ENCODE peak calls at places on chromosomes 1 and 21, in five cellular contexts. B is CD4-positive, CD25-positive, alpha-beta regulatory T cell; E is cardiac muscle cell; M is K562; P is NT2/D1. I is an unnamed sample. For H3K4me1, the result is how much of the 10 kb centered on the place peaks cover.

GRCh38 chr1:44677201-44677520 is 2.6 kb downstream of the ARMH1 start:
- DNase-seq in P (no peak), B (no peak), M (peak), E (peak), I (no peak)

GRCh38 chr1:25814688-25815087 is 5.1 kb upstream of the MTFR1L start:
- DNase-seq in M (no peak), P (no peak), B (no peak), E (no peak), I (peak)

GRCh38 chr1:186923434-186923833 is 94.7 kb downstream of the PLA2G4A start:
- DNase-seq in E (no peak), B (no peak), M (no peak), P (no peak), I (no peak)

GRCh38 chr1:246659594-246660140 is 64.5 kb upstream of the SCCPDH start:
- DNase-seq in M (no peak), B (no peak), E (no peak), P (no peak), I (no peak)

GRCh38 chr1:11719313-11720032 is 16.5 kb upstream of the AGTRAP start:
- DNase-seq in E (peak), B (peak), M (peak), P (no peak), I (peak)

GRCh38 chr1:193402977-193403376 is 216.6 kb upstream of the B3GALT2 start:
- DNase-seq in M (no peak), P (no peak), E (no peak), B (no peak), I (no peak)

GRCh38 chr1:40143891-40144575 is 17.2 kb upstream of the RLF start:
- DNase-seq in E (peak), B (peak), M (peak), P (peak), I (no peak)

GRCh38 chr1:109541102-109541501 is 1.4 kb downstream of the GPR61 start:
- DNase-seq in B (no peak), M (no peak), P (no peak), E (no peak), I (no peak)

GRCh38 chr1:240352769-240353168 is 259.2 kb downstream of the GREM2 start:
- DNase-seq in P (no peak), B (no peak), E (peak), M (no peak), I (no peak)

GRCh38 chr21:42233067-42233981 is 14.4 kb downstream of the ABCG1 start:
- DNase-seq in E (peak), B (peak), M (peak), P (no peak), I (peak)

GRCh38 chr1:101566883-101567538 is 330.2 kb downstream of the S1PR1 start:
- DNase-seq in P (no peak), M (no peak), B (no peak), E (no peak), I (no peak)

GRCh38 chr1:24928631-24929090 is 1.4 kb downstream of the RUNX3 start:
- DNase-seq in M (no peak), B (peak), E (no peak), P (no peak), I (no peak)

GRCh38 chr1:34163792-34164509 is 1.1 kb downstream of the CSMD2 start:
- DNase-seq in P (no peak), B (no peak), E (peak), M (no peak), I (no peak)

GRCh38 chr1:70284366-70284765 is 63.2 kb downstream of the SRSF11 start:
- DNase-seq in E (no peak), P (no peak), M (no peak), B (no peak), I (no peak)

GRCh38 chr1:41843378-41843777 is 75.3 kb downstream of the HIVEP3 start:
- DNase-seq in P (no peak), M (no peak), E (peak), B (no peak), I (no peak)

GRCh38 chr1:209622841-209623829 is 29.1 kb downstream of the LAMB3 start:
- DNase-seq in E (no peak), B (no peak), M (no peak), P (no peak), I (no peak)

GRCh38 chr1:151475175-151475574 is 15.9 kb upstream of the POGZ start:
- DNase-seq in P (no peak), M (no peak), E (no peak), B (no peak), I (no peak)

GRCh38 chr21:32520885-32521735 is 64.2 kb downstream of the TCP10L start:
- DNase-seq in P (no peak), B (no peak), E (peak), M (peak), I (peak)

GRCh38 chr1:33738536-33738935 is 125.3 kb upstream of the HMGB4 start:
- DNase-seq in P (no peak), E (no peak), B (no peak), M (no peak), I (no peak)

GRCh38 chr1:41833519-41834000 is 85.2 kb downstream of the HIVEP3 start:
- DNase-seq in E (no peak), M (peak), B (no peak), P (no peak), I (no peak)

GRCh38 chr1:226654046-226654445 is 85.0 kb downstream of the ITPKB start:
- DNase-seq in E (peak), B (no peak), P (peak), M (no peak), I (peak)

GRCh38 chr1:38213720-38214367 is 167.3 kb upstream of the POU3F1 start:
- DNase-seq in B (no peak), P (no peak), M (peak), E (no peak), I (no peak)

GRCh38 chr1:59486595-59486994 is 189.7 kb downstream of the FGGY start:
- DNase-seq in P (no peak), B (no peak), M (no peak), E (peak), I (no peak)

GRCh38 chr1:116020668-116021272 is 44.5 kb downstream of the SLC22A15 start:
- DNase-seq in P (peak), E (peak), B (no peak), M (peak), I (no peak)

GRCh38 chr1:219313961-219314360 is 140.3 kb downstream of the LYPLAL1 start:
- DNase-seq in B (no peak), E (no peak), P (no peak), M (no peak), I (no peak)

GRCh38 chr1:196951711-196952394 is 8.3 kb downstream of the CFHR2 start:
- DNase-seq in B (no peak), E (peak), M (no peak), P (no peak), I (no peak)

GRCh38 chr1:116878804-116879477 is 30.8 kb upstream of the PTGFRN start:
- DNase-seq in M (peak), E (peak), B (no peak), P (no peak), I (no peak)

GRCh38 chr1:114032271-114033218 is 53.3 kb downstream of the OLFML3 start:
- DNase-seq in P (no peak), E (peak), B (no peak), M (no peak), I (no peak)

GRCh38 chr1:174884001-174884400 is 115.7 kb upstream of the CACYBP start:
- DNase-seq in M (no peak), E (no peak), B (no peak), P (no peak), I (no peak)

GRCh38 chr1:110538921-110539320 is 19.9 kb upstream of the KCNA10 start:
- DNase-seq in B (no peak), P (no peak), M (no peak), E (no peak), I (no peak)

GRCh38 chr1:113353581-113353980 is 36.7 kb upstream of the MAGI3 start:
- DNase-seq in B (no peak), M (no peak), E (no peak), P (no peak), I (no peak)

GRCh38 chr1:34013958-34014737 is 150.3 kb downstream of the HMGB4 start:
- DNase-seq in E (peak), M (peak), B (no peak), P (no peak), I (no peak)

GRCh38 chr1:3066826-3067225 is 2.2 kb upstream of the PRDM16 start:
- DNase-seq in B (no peak), E (no peak), M (no peak), P (no peak), I (peak)

GRCh38 chr1:114316204-114316603 is 162.5 kb upstream of the SYT6 start:
- DNase-seq in M (no peak), E (no peak), B (no peak), P (no peak), I (no peak)

GRCh38 chr1:201554167-201554600 is 15.3 kb downstream of the NAV1 start:
- DNase-seq in B (no peak), P (no peak), M (no peak), E (no peak), I (no peak)

GRCh38 chr1:201552941-201553341 is 14.0 kb downstream of the NAV1 start:
- DNase-seq in B (no peak), P (no peak), E (no peak), M (no peak), I (no peak)

GRCh38 chr1:201551877-201552731 is 13.2 kb downstream of the NAV1 start:
- DNase-seq in B (no peak), P (no peak), M (peak), E (peak), I (no peak)

GRCh38 chr1:201554789-201555592 is 16.1 kb downstream of the NAV1 start:
- DNase-seq in E (no peak), P (no peak), B (no peak), M (no peak), I (no peak)

DNA sequence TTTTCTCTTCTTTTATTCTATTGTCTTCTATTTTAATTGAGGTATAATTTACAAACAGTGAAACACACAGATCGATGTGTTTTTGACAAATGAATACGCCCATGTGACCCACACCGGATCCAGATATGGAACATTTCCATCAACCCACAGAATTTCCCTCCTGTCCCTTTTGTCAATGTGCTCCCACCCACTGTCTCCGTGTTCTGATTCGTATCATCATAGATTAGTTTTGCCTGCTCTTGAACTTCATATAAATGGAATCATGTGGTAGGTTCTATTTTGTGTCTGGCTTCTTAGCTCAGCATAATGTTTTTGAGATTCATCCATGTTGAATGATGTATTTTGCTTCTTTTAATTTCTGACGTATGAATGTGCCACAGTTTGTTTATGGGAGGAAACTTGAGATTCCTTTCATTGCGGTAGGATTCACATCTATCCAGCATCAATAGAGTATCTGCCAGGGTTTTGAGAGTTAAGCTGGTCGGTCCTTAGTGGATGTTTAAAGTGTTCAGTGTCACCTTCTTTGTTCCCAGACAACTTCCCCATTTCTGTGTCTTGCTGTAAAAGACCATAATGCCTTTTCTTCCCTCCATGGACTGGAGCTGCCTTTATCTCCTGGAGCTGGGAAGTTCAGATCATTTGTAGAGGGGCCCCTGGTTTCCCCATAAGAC is 14.7 kb downstream of the NAV1 start:
- DNase-seq in E (no peak), M (no peak), B (no peak), P (no peak), I (no peak)
- H3K4me1 ChIP-seq in E (under half), M (under half), B (under half), P (under half), I (under half)

GRCh38 chr1:229223498-229223897 is 47.4 kb upstream of the RAB4A start:
- DNase-seq in E (no peak), B (no peak), M (no peak), P (no peak), I (no peak)
- H3K4me1 ChIP-seq in E (under half), B (under half), M (under half), P (under half), I (under half)

DNA sequence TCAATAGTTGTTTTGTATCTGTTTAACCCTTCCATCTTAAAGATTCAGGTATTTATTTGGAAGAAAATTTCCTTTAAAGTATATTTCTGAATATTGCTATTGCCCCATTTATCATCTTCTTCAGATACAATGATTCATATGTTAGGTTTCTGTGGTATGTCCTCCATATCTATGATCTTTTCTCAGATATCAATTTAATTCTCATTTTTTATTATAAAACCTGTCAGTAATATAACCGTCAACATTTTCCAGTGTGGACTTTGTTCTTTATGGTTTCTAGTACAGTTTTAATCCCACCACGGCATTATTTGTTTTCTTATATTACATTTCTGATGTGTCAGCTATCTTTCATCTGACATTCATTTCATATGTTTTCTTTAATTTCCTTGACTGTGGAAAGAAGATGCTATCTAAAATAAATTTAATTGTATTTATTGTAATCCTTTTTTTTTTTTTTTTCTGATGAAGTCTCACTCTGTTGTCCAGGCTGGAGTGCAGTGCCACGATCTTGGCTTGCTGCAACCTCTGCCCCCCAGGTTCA is 97.8 kb downstream of the PLPPR5 start:
- DNase-seq in E (no peak), M (no peak), P (no peak), B (no peak), I (no peak)
- H3K4me1 ChIP-seq in E (under half), M (under half), P (under half), B (under half), I (under half)

GRCh38 chr1:89519779-89520358 is 4.8 kb upstream of the LRRC8B start:
- DNase-seq in E (peak), P (no peak), M (peak), B (peak), I (no peak)

GRCh38 chr1:89525169-89525855 is 683 bp downstream of the LRRC8B start:
- DNase-seq in M (peak), B (peak), P (no peak), E (peak), I (no peak)

GRCh38 chr1:89527256-89527655 is 2.6 kb downstream of the LRRC8B start:
- DNase-seq in P (no peak), E (no peak), B (no peak), M (no peak), I (no peak)

GRCh38 chr1:89524369-89525168 is at the start of gene LRRC8B:
- DNase-seq in M (peak), B (peak), P (peak), E (peak), I (peak)

GRCh38 chr1:89523597-89524368 is 846 bp upstream of the LRRC8B start:
- DNase-seq in B (peak), P (peak), M (peak), E (peak), I (no peak)
- H3K4me1 ChIP-seq in B (under half), P (under half), M (under half), E (under half), I (under half)

GRCh38 chr1:6033124-6033523 is 12.6 kb upstream of the KCNAB2 start:
- DNase-seq in B (no peak), P (no peak), E (no peak), M (no peak), I (no peak)
- H3K4me1 ChIP-seq in B (half or more), P (under half), E (under half), M (under half), I (under half)

GRCh38 chr1:182625716-182626504 is 21.7 kb upstream of the RGS16 start:
- DNase-seq in E (peak), B (no peak), P (no peak), M (no peak), I (no peak)

GRCh38 chr1:182629674-182630073 is 25.5 kb upstream of the RGS16 start:
- DNase-seq in B (peak), E (no peak), P (no peak), M (no peak), I (no peak)

GRCh38 chr1:182624582-182624981 is 20.4 kb upstream of the RGS16 start:
- DNase-seq in E (no peak), B (no peak), M (no peak), P (no peak), I (no peak)

GRCh38 chr1:182628657-182629056 is 24.5 kb upstream of the RGS16 start:
- DNase-seq in P (no peak), E (no peak), M (no peak), B (no peak), I (no peak)

DNA sequence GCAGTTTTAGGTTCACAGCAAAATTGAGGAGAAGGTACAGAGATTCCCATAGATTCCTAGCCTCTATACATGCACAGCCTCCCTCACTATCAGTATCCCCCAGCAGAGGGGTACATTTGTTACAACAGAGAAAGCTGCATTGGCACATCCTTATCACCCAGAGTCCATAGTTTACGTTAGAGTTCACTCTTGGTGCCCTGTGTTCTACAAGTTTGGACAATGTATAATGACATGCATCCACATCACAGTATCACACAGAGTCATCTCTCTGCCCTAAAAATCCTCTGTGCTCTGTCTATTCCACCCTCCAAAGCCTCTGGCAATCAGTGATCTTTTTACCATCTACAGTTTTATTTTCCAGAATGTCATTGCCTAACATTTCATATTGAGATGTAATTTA is 22.3 kb upstream of the RGS16 start:
- DNase-seq in B (no peak), M (no peak), P (no peak), E (no peak), I (no peak)
- H3K4me1 ChIP-seq in B (under half), M (under half), P (under half), E (under half), I (under half)

DNA sequence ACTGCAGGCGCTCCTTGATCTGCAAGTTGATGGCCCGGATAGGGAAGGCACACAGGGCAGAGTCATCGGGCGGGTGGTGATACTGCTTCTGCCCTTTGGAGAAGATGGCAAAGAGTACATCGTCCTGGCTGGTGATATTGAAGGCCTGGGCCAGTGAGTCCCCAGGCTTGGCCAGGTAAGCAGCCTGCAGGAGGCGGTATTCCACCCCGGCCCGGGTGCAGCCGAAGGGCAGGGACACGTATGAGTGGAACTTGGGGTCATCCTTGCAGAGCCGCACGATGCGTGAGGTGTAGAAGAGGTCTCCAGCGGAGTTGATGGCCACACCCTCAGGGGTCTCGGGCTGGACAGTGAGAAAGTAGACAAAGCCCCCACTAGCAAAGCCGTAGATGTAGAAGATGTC is 27.4 kb downstream of the PLXNA2 start:
- DNase-seq in B (no peak), P (no peak), M (no peak), E (no peak), I (no peak)
- H3K4me1 ChIP-seq in B (under half), P (under half), M (under half), E (half or more), I (under half)